ENCODE peak calls at places on chromosomes 1 and 21, in four cellular contexts. One of them, this sample, is unnamed.

GRCh38 chr1:54012008-54012325 is 6.0 kb downstream of the LDLRAD1 start:
- DNase-seq in lower lobe of right lung: no peak
- DNase-seq in fibroblast of the aortic adventitia: no peak
- DNase-seq in H54: no peak
- DNase-seq in this sample: peak; percentile 84

GRCh38 chr1:18951818-18952391 is 4.6 kb downstream of the IFFO2 start:
- DNase-seq in H54: no peak
- DNase-seq in fibroblast of the aortic adventitia: no peak
- DNase-seq in lower lobe of right lung: no peak
- DNase-seq in this sample: no peak

GRCh38 chr1:194062962-194063361 is 876.5 kb upstream of the B3GALT2 start:
- DNase-seq in H54: no peak
- DNase-seq in fibroblast of the aortic adventitia: peak; percentile 2
- DNase-seq in lower lobe of right lung: no peak
- DNase-seq in this sample: no peak

GRCh38 chr1:195328102-195328501 is 1280.1 kb downstream of the KCNT2 start:
- DNase-seq in fibroblast of the aortic adventitia: no peak
- DNase-seq in H54: no peak
- DNase-seq in lower lobe of right lung: no peak
- DNase-seq in this sample: no peak

GRCh38 chr1:219188331-219188803 is 14.7 kb downstream of the LYPLAL1 start:
- DNase-seq in fibroblast of the aortic adventitia: no peak
- DNase-seq in lower lobe of right lung: no peak
- DNase-seq in H54: no peak
- DNase-seq in this sample: no peak

GRCh38 chr1:205588691-205589445 is 42.9 kb downstream of the ELK4 start:
- DNase-seq in fibroblast of the aortic adventitia: peak; percentile 69
- DNase-seq in H54: peak; percentile 32
- DNase-seq in lower lobe of right lung: no peak
- DNase-seq in this sample: no peak

GRCh38 chr1:190957565-190957964 is 479.9 kb upstream of the BRINP3 start:
- DNase-seq in H54: no peak
- DNase-seq in lower lobe of right lung: no peak
- DNase-seq in fibroblast of the aortic adventitia: no peak
- DNase-seq in this sample: no peak

GRCh38 chr1:220700591-220701179 is 10.5 kb downstream of the C1orf115 start:
- DNase-seq in H54: no peak
- DNase-seq in fibroblast of the aortic adventitia: no peak
- DNase-seq in lower lobe of right lung: no peak
- DNase-seq in this sample: peak; percentile 31

GRCh38 chr1:165169028-165169427 is 187.5 kb downstream of the LMX1A start:
- DNase-seq in H54: no peak
- DNase-seq in fibroblast of the aortic adventitia: no peak
- DNase-seq in lower lobe of right lung: no peak
- DNase-seq in this sample: no peak

GRCh38 chr1:15186073-15186845 is 32.7 kb downstream of the TMEM51 start:
- DNase-seq in lower lobe of right lung: no peak
- DNase-seq in H54: no peak
- DNase-seq in fibroblast of the aortic adventitia: no peak
- DNase-seq in this sample: no peak

GRCh38 chr21:45871616-45872236 is 109.8 kb upstream of the COL6A1 start:
- DNase-seq in lower lobe of right lung: peak; percentile 31
- DNase-seq in fibroblast of the aortic adventitia: no peak
- DNase-seq in H54: no peak
- DNase-seq in this sample: no peak

GRCh38 chr1:169648709-169649108 is 18.8 kb upstream of the SELP start:
- DNase-seq in H54: no peak
- DNase-seq in fibroblast of the aortic adventitia: no peak
- DNase-seq in lower lobe of right lung: no peak
- DNase-seq in this sample: no peak

GRCh38 chr1:238252033-238252802 is 361.5 kb upstream of the ZP4 start:
- DNase-seq in fibroblast of the aortic adventitia: peak; percentile 52
- DNase-seq in H54: peak; percentile 25
- DNase-seq in lower lobe of right lung: no peak
- DNase-seq in this sample: no peak

GRCh38 chr1:108767708-108768107 is 21.2 kb downstream of the STXBP3 start:
- DNase-seq in fibroblast of the aortic adventitia: no peak
- DNase-seq in H54: no peak
- DNase-seq in lower lobe of right lung: no peak
- DNase-seq in this sample: no peak

GRCh38 chr1:58841455-58841854 is 57.6 kb upstream of the JUN start:
- DNase-seq in fibroblast of the aortic adventitia: no peak
- DNase-seq in lower lobe of right lung: peak; percentile 53
- DNase-seq in H54: no peak
- DNase-seq in this sample: no peak

GRCh38 chr1:28354121-28354520 is 15.4 kb upstream of the PHACTR4 start:
- DNase-seq in H54: no peak
- DNase-seq in lower lobe of right lung: peak; percentile 42
- DNase-seq in fibroblast of the aortic adventitia: peak; percentile 51
- DNase-seq in this sample: no peak

GRCh38 chr21:41009398-41010177 is 158.4 kb upstream of the BACE2 start:
- DNase-seq in H54: no peak
- DNase-seq in lower lobe of right lung: no peak
- DNase-seq in fibroblast of the aortic adventitia: no peak
- DNase-seq in this sample: no peak

GRCh38 chr1:187336769-187337168 is 508.0 kb downstream of the PLA2G4A start:
- DNase-seq in H54: no peak
- DNase-seq in lower lobe of right lung: no peak
- DNase-seq in fibroblast of the aortic adventitia: no peak
- DNase-seq in this sample: no peak

This sample was measured in esophagus muscularis mucosa.